ENCODE peak calls at places on chromosomes 6 and 20, in ten cellular contexts. J is mammary epithelial cell, F is thoracic aorta, W is DND-41, I is HL-60, R is fibroblast of lung, E is neural progenitor cell, C is pancreas, Q is coronary artery, P is Panc1. D is an unnamed sample.

GRCh38 chr20:41510847-41511453 is 107.2 kb downstream of the CHD6 start:
- DNase-seq in W (no peak), E (no peak), P (no peak), Q (no peak), J (no peak), I (no peak), R (no peak), F (no peak), C (no peak), D (no peak)

GRCh38 chr6:13538084-13538483 is 36.3 kb upstream of the SIRT5 start:
- DNase-seq in I (no peak), F (no peak), C (no peak), R (peak; percentile 51), J (peak; percentile 22), P (no peak), W (no peak), E (no peak), Q (no peak), D (peak; percentile 29)

GRCh38 chr20:64133951-64134407 is 26.6 kb upstream of the NPBWR2 start:
- DNase-seq in Q (no peak), F (no peak), W (no peak), I (peak; percentile 24), C (no peak), P (no peak), E (peak; percentile 60), J (no peak), R (no peak), D (no peak)

GRCh38 chr6:167103041-167103816 is 19.7 kb upstream of the CCR6 start:
- DNase-seq in J (no peak), R (no peak), C (no peak), W (no peak), Q (no peak), E (no peak), P (no peak), F (no peak), I (no peak), D (no peak)

GRCh38 chr20:57582432-57583288 is 21.8 kb downstream of the PCK1 start:
- DNase-seq in Q (no peak), E (peak; percentile 64), J (no peak), R (peak; percentile 76), C (no peak), W (peak; percentile 42), P (no peak), I (no peak), F (no peak), D (peak; percentile 60)

GRCh38 chr20:9099372-9099771 is 30.5 kb downstream of the PLCB4 start:
- DNase-seq in F (no peak), E (no peak), J (no peak), W (no peak), P (no peak), R (no peak), Q (no peak), I (no peak), C (no peak), D (no peak)

GRCh38 chr20:58524814-58525213 is 9.6 kb upstream of the APCDD1L start:
- DNase-seq in W (no peak), R (peak; percentile 96), F (no peak), C (no peak), P (no peak), E (no peak), I (no peak), J (peak; percentile 75), Q (peak; percentile 21), D (no peak)

GRCh38 chr6:41504526-41505021 is 41.6 kb upstream of the FOXP4 start:
- DNase-seq in C (no peak), F (no peak), J (no peak), E (no peak), P (no peak), R (peak; percentile 53), W (no peak), I (no peak), Q (no peak), D (no peak)

DNA sequence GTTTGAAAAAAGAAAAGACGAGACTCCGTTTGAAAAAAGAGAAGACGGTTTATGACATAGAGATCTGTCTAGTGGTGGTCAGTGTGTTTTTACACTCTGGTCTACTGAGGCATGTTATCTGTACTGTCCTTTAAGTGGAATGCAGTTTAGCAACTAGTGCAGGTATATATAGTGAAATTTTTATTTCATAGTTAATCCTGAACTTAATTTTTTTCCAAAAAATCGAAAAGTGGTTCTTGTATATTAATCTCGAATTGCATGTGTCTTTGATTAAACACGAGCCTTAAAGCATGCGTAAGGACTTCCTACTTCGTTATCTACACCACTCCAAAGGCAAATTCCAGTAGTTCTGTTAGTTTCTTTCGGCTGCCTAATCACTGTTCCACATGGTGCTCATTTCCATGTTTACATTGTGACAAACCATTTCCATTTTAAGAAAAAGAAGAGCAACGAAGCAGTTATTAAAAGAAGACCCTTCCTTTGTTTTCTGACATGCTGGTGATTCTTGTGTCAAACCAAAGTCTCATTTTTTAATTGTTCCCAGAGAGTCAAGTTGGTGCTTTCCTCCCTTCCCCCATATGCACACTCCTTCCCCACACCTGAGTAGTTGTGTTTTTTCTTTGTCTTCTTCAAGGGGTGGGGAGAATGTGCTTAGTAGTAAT is 2.3 kb downstream of the SNX9 start:
- DNase-seq in R (peak; percentile 74), W (no peak), J (no peak), F (no peak), P (peak; percentile 57), Q (no peak), I (no peak), C (no peak), E (no peak), D (no peak)
- H3K27ac ChIP-seq in R (no peak overlapping the region), W (no peak overlapping the region), J (peak overlapping the region; percentile 93), F (no peak overlapping the region), P (peak overlapping the region; percentile 72), Q (no peak overlapping the region), I (no peak overlapping the region), C (no peak overlapping the region), E (no peak overlapping the region), D (no peak overlapping the region)

GRCh38 chr20:53652090-53652858 is 58.6 kb upstream of the ZNF217 start:
- DNase-seq in J (no peak), R (no peak), P (no peak), W (no peak), Q (no peak), C (no peak), F (no peak), I (peak; percentile 53), E (no peak), D (peak; percentile 55)
- H3K4me3 ChIP-seq in J (no peak overlapping the region), R (no peak overlapping the region), P (peak overlapping the region; percentile 18), W (no peak overlapping the region), Q (no peak overlapping the region), C (no peak overlapping the region), F (peak overlapping the region; percentile 26), I (no peak overlapping the region), E (no peak overlapping the region), D (no peak overlapping the region)

GRCh38 chr6:147855823-147856222 is 347.3 kb downstream of the SAMD5 start:
- DNase-seq in F (no peak), W (no peak), R (peak; percentile 13), Q (no peak), E (no peak), P (no peak), J (peak; percentile 37), I (no peak), C (no peak), D (no peak)
- H3K27ac ChIP-seq in F (no peak overlapping the region), W (no peak overlapping the region), R (no peak overlapping the region), Q (no peak overlapping the region), E (no peak overlapping the region), P (no peak overlapping the region), J (no peak overlapping the region), I (no peak overlapping the region), C (no peak overlapping the region), D (no peak overlapping the region)

GRCh38 chr6:170291271-170292110 is 613 bp upstream of the DLL1 start:
- DNase-seq in Q (peak; percentile 78), P (no peak), W (peak; percentile 47), I (no peak), R (no peak), F (no peak), C (no peak), E (peak; percentile 96), J (peak; percentile 60), D (peak; percentile 76)
- H3K4me3 ChIP-seq in Q (peak overlapping the region; percentile 85), P (peak overlapping the region; percentile 70), W (no peak overlapping the region), I (no peak overlapping the region), R (no peak overlapping the region), F (peak overlapping the region; percentile 88), C (peak overlapping the region; percentile 23), E (peak overlapping the region; percentile 94), J (peak overlapping the region; percentile 61), D (peak overlapping the region; percentile 83)

GRCh38 chr6:70900061-70900460 is 56.8 kb downstream of the B3GAT2 start:
- DNase-seq in R (no peak), C (no peak), I (no peak), J (no peak), W (no peak), F (no peak), E (no peak), P (no peak), Q (no peak), D (no peak)
- H3K27ac ChIP-seq in R (no peak overlapping the region), C (no peak overlapping the region), I (no peak overlapping the region), J (no peak overlapping the region), W (no peak overlapping the region), F (no peak overlapping the region), E (no peak overlapping the region), P (no peak overlapping the region), Q (no peak overlapping the region), D (no peak overlapping the region)

DNA sequence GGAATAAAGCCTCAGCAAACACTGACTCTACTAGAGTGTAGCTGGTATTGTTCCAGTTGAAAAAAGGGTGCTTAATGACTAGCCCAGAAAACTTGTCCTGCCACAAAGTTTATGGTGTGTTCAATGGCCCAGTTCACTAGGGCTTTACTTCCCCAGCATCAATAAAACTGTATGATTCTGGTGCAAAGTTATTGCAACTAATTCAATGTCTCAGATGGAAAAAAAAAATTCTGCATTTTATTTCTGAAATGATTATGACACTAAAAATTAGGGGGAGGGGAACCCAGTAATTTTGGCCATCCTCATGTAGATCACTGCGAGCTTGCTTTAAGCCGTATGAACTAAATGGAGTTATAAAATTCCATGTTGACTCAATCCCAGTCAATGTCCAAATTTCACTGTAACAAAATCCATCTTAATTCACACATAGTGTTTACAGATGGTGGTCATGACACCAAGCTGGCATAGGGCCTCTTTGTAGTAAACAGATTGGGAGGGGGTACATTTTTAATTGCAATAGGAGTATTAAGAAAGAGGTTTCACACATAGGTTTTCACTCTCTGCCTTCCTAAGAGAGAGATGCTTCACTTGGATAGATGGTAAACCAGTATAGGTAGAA is 41.2 kb downstream of the PTPRK start:
- DNase-seq in J (no peak), I (no peak), E (no peak), P (no peak), C (no peak), W (no peak), F (no peak), R (no peak), Q (no peak), D (no peak)
- H3K4me3 ChIP-seq in J (no peak overlapping the region), I (no peak overlapping the region), E (no peak overlapping the region), P (no peak overlapping the region), C (no peak overlapping the region), W (no peak overlapping the region), F (peak overlapping the region; percentile 31), R (no peak overlapping the region), Q (peak overlapping the region; percentile 45), D (no peak overlapping the region)

GRCh38 chr6:135298455-135298854 is 117.3 kb downstream of the MYB start:
- DNase-seq in I (no peak), R (no peak), E (no peak), C (no peak), P (no peak), W (no peak), J (no peak), Q (no peak), F (no peak), D (no peak)
- H3K27ac ChIP-seq in I (no peak overlapping the region), R (no peak overlapping the region), E (no peak overlapping the region), C (no peak overlapping the region), P (no peak overlapping the region), W (no peak overlapping the region), J (no peak overlapping the region), Q (no peak overlapping the region), F (no peak overlapping the region), D (no peak overlapping the region)

D was measured in SJCRH30.